ENCODE peak calls at places on chromosomes 11 and 22, in four cellular contexts. S is NB4, A is A673, H is cardiac muscle cell. V is an unnamed sample.

GRCh38 chr11:12893787-12894672 is 115.1 kb upstream of the RASSF10 start:
- DNase-seq in H (peak), A (peak), S (peak), V (peak)

GRCh38 chr11:110217478-110217877 is 78.9 kb downstream of the RDX start:
- DNase-seq in H (no peak), A (no peak), S (no peak), V (no peak)

GRCh38 chr11:838441-839279 is 3.7 kb downstream of the POLR2L start:
- DNase-seq in H (no peak), A (no peak), S (peak), V (no peak)

GRCh38 chr11:36447947-36448346 is 62.1 kb downstream of the TRAF6 start:
- DNase-seq in S (no peak), H (no peak), A (no peak), V (peak)

GRCh38 chr11:41039592-41039991 is 419.9 kb downstream of the LRRC4C start:
- DNase-seq in H (no peak), S (no peak), A (no peak), V (no peak)

GRCh38 chr11:36240178-36240577 is 49.0 kb downstream of the COMMD9 start:
- DNase-seq in S (no peak), H (no peak), A (no peak), V (no peak)

GRCh38 chr11:15893080-15893492 is 463.3 kb downstream of the SOX6 start:
- DNase-seq in S (no peak), H (no peak), A (peak), V (no peak)

GRCh38 chr22:32204211-32204855 is 540 bp downstream of the RFPL2 start:
- DNase-seq in S (peak), A (peak), H (peak), V (no peak)

GRCh38 chr22:49234459-49234858 is 593.2 kb downstream of the BRD1 start:
- DNase-seq in S (no peak), H (no peak), A (no peak), V (no peak)

GRCh38 chr11:2721163-2721935 is 21.6 kb upstream of the KCNQ1OT1 start:
- DNase-seq in H (no peak), S (no peak), A (peak), V (no peak)

GRCh38 chr11:72947229-72947628 is 133.0 kb downstream of the ATG16L2 start:
- DNase-seq in S (no peak), H (no peak), A (no peak), V (no peak)

GRCh38 chr11:74978041-74978440 is 10.7 kb upstream of the NEU3 start:
- DNase-seq in A (no peak), S (no peak), H (no peak), V (no peak)

GRCh38 chr22:24285245-24285644 is 14.6 kb downstream of the SPECC1L start:
- DNase-seq in H (no peak), S (no peak), A (no peak), V (no peak)

GRCh38 chr22:29702025-29702930 is 17.5 kb upstream of the CABP7 start:
- DNase-seq in S (no peak), A (no peak), H (no peak), V (peak)

GRCh38 chr11:125132586-125132985 is 21.2 kb upstream of the TMEM218 start:
- DNase-seq in S (no peak), A (no peak), H (no peak), V (no peak)

GRCh38 chr11:19935507-19935906 is 222.9 kb downstream of the NAV2 start:
- DNase-seq in S (no peak), A (no peak), H (peak), V (no peak)

GRCh38 chr11:9495780-9496514 is 35.1 kb downstream of the ZNF143 start:
- DNase-seq in A (no peak), H (no peak), S (no peak), V (no peak)

GRCh38 chr22:19990188-19990587 is 26.4 kb downstream of the ARVCF start:
- DNase-seq in S (no peak), A (no peak), H (no peak), V (no peak)

GRCh38 chr11:16070573-16070972 is 285.8 kb downstream of the SOX6 start:
- DNase-seq in A (no peak), H (no peak), S (no peak), V (no peak)

GRCh38 chr22:46534177-46534776 is 3.1 kb downstream of the CELSR1 start:
- DNase-seq in A (no peak), S (no peak), H (no peak), V (no peak)

GRCh38 chr11:114066046-114066648 is 6.6 kb downstream of the ZBTB16 start:
- DNase-seq in S (no peak), A (no peak), H (no peak), V (no peak)

GRCh38 chr11:64642418-64642735 is 51.4 kb downstream of the SLC22A12 start:
- DNase-seq in S (no peak), H (no peak), A (no peak), V (no peak)

GRCh38 chr11:112858289-112859023 is 102.8 kb upstream of the NCAM1 start:
- DNase-seq in A (no peak), H (no peak), S (no peak), V (no peak)

GRCh38 chr11:101912823-101913284 is 2.0 kb upstream of the CEP126 start:
- DNase-seq in S (no peak), A (no peak), H (no peak), V (no peak)

GRCh38 chr22:31286360-31287255 is 5.7 kb downstream of the PIK3IP1 start:
- DNase-seq in A (no peak), H (peak), S (no peak), V (no peak)

GRCh38 chr22:39731481-39731880 is 160.9 kb downstream of the CACNA1I start:
- DNase-seq in A (no peak), S (no peak), H (no peak), V (no peak)

GRCh38 chr11:108906329-108906728 is 241.5 kb downstream of the DDX10 start:
- DNase-seq in H (no peak), S (no peak), A (peak), V (no peak)

GRCh38 chr11:120102050-120102861 is 35.7 kb downstream of the TRIM29 start:
- DNase-seq in S (no peak), H (no peak), A (no peak), V (no peak)

GRCh38 chr11:85762226-85762625 is 48.7 kb downstream of the SYTL2 start:
- DNase-seq in H (no peak), S (no peak), A (no peak), V (no peak)

GRCh38 chr11:45857834-45858492 is 10.7 kb downstream of the CRY2 start:
- DNase-seq in S (no peak), H (peak), A (peak), V (peak)

V was measured in G401.